ENCODE peak calls at places on chromosomes 11 and 22, in five cellular contexts. W, A, M, B and J are unnamed samples.

GRCh38 chr11:46222485-46223251 is 54.8 kb upstream of the CREB3L1 start:
- DNase-seq in M (peak), W (no peak), B (peak), A (no peak), J (no peak)

GRCh38 chr11:77250881-77251640 is 50.4 kb downstream of the GDPD4 start:
- DNase-seq in A (no peak), W (no peak), B (no peak), M (no peak), J (no peak)

GRCh38 chr22:39475337-39475736 is 18.5 kb downstream of the MGAT3 start:
- DNase-seq in W (no peak), M (no peak), A (no peak), B (no peak), J (no peak)

GRCh38 chr11:127610787-127611186 is 610.2 kb upstream of the KIRREL3 start:
- DNase-seq in B (no peak), M (peak), A (no peak), W (no peak), J (no peak)

GRCh38 chr22:36544107-36544620 is 15.2 kb upstream of the EIF3D start:
- DNase-seq in W (no peak), B (no peak), M (no peak), A (no peak), J (no peak)

GRCh38 chr22:42547562-42547961 is 6.2 kb upstream of the SERHL2 start:
- DNase-seq in B (no peak), M (no peak), W (no peak), A (no peak), J (no peak)

GRCh38 chr11:118908931-118909618 is 16.7 kb downstream of the BCL9L start:
- DNase-seq in A (no peak), B (peak), W (no peak), M (peak), J (no peak)

GRCh38 chr22:42949159-42949558 is 65.8 kb downstream of the PACSIN2 start:
- DNase-seq in B (no peak), W (no peak), M (no peak), A (no peak), J (no peak)

GRCh38 chr22:23533328-23533762 is 46.7 kb downstream of the IGLL1 start:
- DNase-seq in W (no peak), M (peak), B (peak), A (peak), J (peak)

GRCh38 chr11:11667056-11667455 is 45.3 kb upstream of the GALNT18 start:
- DNase-seq in A (no peak), B (no peak), M (no peak), W (no peak), J (no peak)